ENCODE peak calls at places on chromosomes 12 and 14, in eight cellular contexts. T is PC-3; J is CD8-positive, alpha-beta T cell; Q is prostate gland; I is transverse colon; V is colonic mucosa; W is mammary epithelial cell; F is uterus. Y is an unnamed sample. For H3K4me1, the result is how much of the 10 kb centered on the place peaks cover.

GRCh38 chr12:28349196-28349595 is 158.9 kb downstream of the CCDC91 start:
- DNase-seq in T (no peak), J (no peak), Q (no peak), I (no peak), V (no peak), W (no peak), F (no peak), Y (no peak)

GRCh38 chr12:85277900-85278597 is 2.0 kb upstream of the ALX1 start:
- DNase-seq in T (no peak), J (no peak), Q (no peak), I (peak), V (no peak), W (no peak), F (no peak), Y (no peak)

GRCh38 chr12:16325426-16325825 is 22.0 kb upstream of the MGST1 start:
- DNase-seq in T (no peak), J (no peak), Q (no peak), I (peak), V (peak), W (no peak), F (no peak), Y (no peak)

GRCh38 chr14:73686901-73687300 is 27.3 kb downstream of the PNMA1 start:
- DNase-seq in T (no peak), J (no peak), Q (no peak), I (no peak), V (no peak), W (no peak), F (no peak), Y (no peak)

GRCh38 chr12:79454338-79454777 is 236.4 kb downstream of the PAWR start:
- DNase-seq in T (peak), J (no peak), Q (no peak), I (no peak), V (no peak), W (peak), F (peak), Y (no peak)

GRCh38 chr12:51590347-51591019 is 550 bp upstream of the SCN8A start:
- DNase-seq in T (peak), J (peak), Q (peak), I (peak), V (peak), W (peak), F (peak), Y (peak)

GRCh38 chr14:30994681-30995620 is 30.5 kb upstream of the AP4S1 start:
- DNase-seq in T (peak), J (no peak), Q (no peak), I (no peak), V (no peak), W (peak), F (no peak), Y (no peak)

GRCh38 chr14:31746326-31746725 is 185.1 kb downstream of the NUBPL start:
- DNase-seq in T (no peak), J (no peak), Q (no peak), I (no peak), V (no peak), W (no peak), F (no peak), Y (no peak)

GRCh38 chr14:20757963-20758362 is 10.2 kb upstream of the EDDM3B start:
- DNase-seq in T (no peak), J (no peak), Q (no peak), I (peak), V (peak), W (no peak), F (no peak), Y (peak)

GRCh38 chr14:91396959-91397815 is 20.4 kb downstream of the CCDC88C start:
- DNase-seq in T (no peak), J (no peak), Q (no peak), I (peak), V (peak), W (no peak), F (no peak), Y (no peak)

GRCh38 chr14:87109271-87109670 is 883.7 kb downstream of the GALC start:
- DNase-seq in T (no peak), J (no peak), Q (no peak), I (no peak), V (no peak), W (no peak), F (no peak), Y (no peak)

GRCh38 chr14:90276627-90277367 is 20.4 kb downstream of the PSMC1 start:
- DNase-seq in T (peak), J (no peak), Q (no peak), I (no peak), V (no peak), W (no peak), F (no peak), Y (peak)

GRCh38 chr12:95712269-95712668 is 78.3 kb downstream of the NTN4 start:
- DNase-seq in T (no peak), J (no peak), Q (no peak), I (no peak), V (no peak), W (no peak), F (no peak), Y (no peak)

GRCh38 chr14:90575781-90576180 is 179.0 kb downstream of the CALM1 start:
- DNase-seq in T (no peak), J (no peak), Q (no peak), I (no peak), V (no peak), W (no peak), F (no peak), Y (no peak)

GRCh38 chr12:100128509-100128908 is 14.2 kb downstream of the BLTP3B start:
- DNase-seq in T (peak), J (no peak), Q (no peak), I (peak), V (peak), W (peak), F (peak), Y (no peak)

GRCh38 chr12:63897931-63898330 is 53.4 kb downstream of the SRGAP1 start:
- DNase-seq in T (no peak), J (no peak), Q (no peak), I (no peak), V (no peak), W (no peak), F (no peak), Y (peak)

GRCh38 chr14:100143523-100143922 is 15.9 kb downstream of the DEGS2 start:
- DNase-seq in T (no peak), J (no peak), Q (no peak), I (no peak), V (no peak), W (no peak), F (no peak), Y (no peak)

GRCh38 chr12:8951744-8952143 is 2.3 kb upstream of the M6PR start:
- DNase-seq in T (no peak), J (no peak), Q (no peak), I (no peak), V (no peak), W (no peak), F (no peak), Y (no peak)

GRCh38 chr14:98177551-98177950 is 1094.4 kb downstream of the BCL11B start:
- DNase-seq in T (no peak), J (no peak), Q (no peak), I (no peak), V (no peak), W (no peak), F (no peak), Y (no peak)

GRCh38 chr12:104106965-104107364 is 31.0 kb downstream of the NFYB start:
- DNase-seq in T (no peak), J (no peak), Q (no peak), I (no peak), V (no peak), W (no peak), F (no peak), Y (no peak)

GRCh38 chr14:72613196-72613974 is 280.5 kb downstream of the DPF3 start:
- DNase-seq in T (peak), J (no peak), Q (no peak), I (peak), V (peak), W (no peak), F (peak), Y (peak)

GRCh38 chr12:49916129-49916919 is 12.6 kb upstream of the FAIM2 start:
- DNase-seq in T (no peak), J (no peak), Q (no peak), I (no peak), V (no peak), W (no peak), F (no peak), Y (no peak)

GRCh38 chr12:11209098-11209497 is 22.4 kb upstream of the TAS2R42 start:
- DNase-seq in T (no peak), J (no peak), Q (no peak), I (no peak), V (no peak), W (no peak), F (no peak), Y (no peak)

GRCh38 chr14:53044486-53044885 is 93.6 kb upstream of the FERMT2 start:
- DNase-seq in T (peak), J (no peak), Q (no peak), I (no peak), V (no peak), W (peak), F (no peak), Y (peak)

GRCh38 chr14:39469094-39469710 is 37.0 kb upstream of the FBXO33 start:
- DNase-seq in T (no peak), J (no peak), Q (no peak), I (peak), V (no peak), W (no peak), F (no peak), Y (peak)

GRCh38 chr14:67167420-67168109 is 21.7 kb upstream of the GARIN2 start:
- DNase-seq in T (peak), J (no peak), Q (no peak), I (no peak), V (no peak), W (no peak), F (no peak), Y (no peak)

GRCh38 chr14:31239673-31240072 is 32.1 kb upstream of the HECTD1 start:
- DNase-seq in T (no peak), J (no peak), Q (no peak), I (no peak), V (peak), W (no peak), F (no peak), Y (peak)

GRCh38 chr14:54652188-54652889 is 85.4 kb downstream of the SAMD4A start:
- DNase-seq in T (peak), J (no peak), Q (peak), I (peak), V (peak), W (peak), F (peak), Y (peak)

GRCh38 chr12:93042283-93042682 is 113.2 kb upstream of the EEA1 start:
- DNase-seq in T (no peak), J (no peak), Q (no peak), I (no peak), V (peak), W (no peak), F (no peak), Y (no peak)

GRCh38 chr14:38226366-38226765 is 18.7 kb downstream of the SSTR1 start:
- DNase-seq in T (no peak), J (no peak), Q (no peak), I (no peak), V (no peak), W (no peak), F (no peak), Y (no peak)

GRCh38 chr14:22561661-22562579 is 27.1 kb downstream of the DAD1 start:
- DNase-seq in T (no peak), J (peak), Q (no peak), I (peak), V (no peak), W (no peak), F (no peak), Y (no peak)

GRCh38 chr12:58922849-58923248 is 2.5 kb upstream of the LRIG3 start:
- DNase-seq in T (peak), J (no peak), Q (no peak), I (no peak), V (no peak), W (no peak), F (no peak), Y (no peak)

GRCh38 chr12:100211698-100212097 is 11.1 kb downstream of the ACTR6 start:
- DNase-seq in T (no peak), J (no peak), Q (no peak), I (no peak), V (no peak), W (no peak), F (no peak), Y (no peak)

GRCh38 chr12:68617160-68617926 is 6.6 kb downstream of the RAP1B start:
- DNase-seq in T (peak), J (no peak), Q (no peak), I (no peak), V (no peak), W (peak), F (no peak), Y (peak)

GRCh38 chr14:36773136-36773540 is 111.5 kb downstream of the PAX9 start:
- DNase-seq in T (peak), J (no peak), Q (no peak), I (no peak), V (no peak), W (peak), F (no peak), Y (no peak)

GRCh38 chr12:131872154-131873046 is 22.0 kb upstream of the ULK1 start:
- DNase-seq in T (peak), J (no peak), Q (no peak), I (no peak), V (no peak), W (peak), F (no peak), Y (peak)

GRCh38 chr12:13250416-13250815 is 53.9 kb downstream of the EMP1 start:
- DNase-seq in T (peak), J (no peak), Q (no peak), I (no peak), V (no peak), W (peak), F (no peak), Y (no peak)

GRCh38 chr12:101089271-101089670 is 120.8 kb downstream of the SLC5A8 start:
- DNase-seq in T (no peak), J (no peak), Q (no peak), I (no peak), V (no peak), W (no peak), F (no peak), Y (no peak)

GRCh38 chr12:57046947-57047890 is 2.7 kb downstream of the MYO1A start:
- DNase-seq in T (no peak), J (no peak), Q (no peak), I (no peak), V (no peak), W (no peak), F (no peak), Y (no peak)

GRCh38 chr14:93281937-93282336 is 50.9 kb downstream of the BTBD7 start:
- DNase-seq in T (no peak), J (no peak), Q (no peak), I (no peak), V (no peak), W (no peak), F (no peak), Y (no peak)

DNA sequence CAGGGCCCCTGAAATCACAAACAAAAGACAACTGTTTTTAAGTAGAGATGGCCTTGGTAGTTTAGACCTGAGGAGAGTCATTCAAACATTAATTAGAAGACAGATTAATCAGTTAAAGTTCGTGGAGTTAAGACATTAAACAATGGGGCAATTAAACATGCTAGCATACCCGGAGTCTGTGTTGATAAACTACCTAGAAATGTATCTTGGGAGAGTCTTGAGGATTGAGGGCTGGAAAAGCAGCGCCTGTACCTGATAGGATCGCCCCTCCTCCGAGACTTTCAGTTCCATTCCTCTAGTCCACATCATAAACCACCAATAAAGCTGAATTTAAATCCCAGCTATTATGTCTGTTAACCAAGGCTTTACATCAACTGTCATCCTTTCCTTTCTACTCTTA is 1.0 kb upstream of the KRAS start:
- DNase-seq in T (no peak), J (no peak), Q (no peak), I (no peak), V (no peak), W (no peak), F (no peak), Y (no peak)
- H3K4me1 ChIP-seq in T (under half), J (under half), Q (under half), I (under half), V (under half), W (under half), F (under half), Y (under half)

DNA sequence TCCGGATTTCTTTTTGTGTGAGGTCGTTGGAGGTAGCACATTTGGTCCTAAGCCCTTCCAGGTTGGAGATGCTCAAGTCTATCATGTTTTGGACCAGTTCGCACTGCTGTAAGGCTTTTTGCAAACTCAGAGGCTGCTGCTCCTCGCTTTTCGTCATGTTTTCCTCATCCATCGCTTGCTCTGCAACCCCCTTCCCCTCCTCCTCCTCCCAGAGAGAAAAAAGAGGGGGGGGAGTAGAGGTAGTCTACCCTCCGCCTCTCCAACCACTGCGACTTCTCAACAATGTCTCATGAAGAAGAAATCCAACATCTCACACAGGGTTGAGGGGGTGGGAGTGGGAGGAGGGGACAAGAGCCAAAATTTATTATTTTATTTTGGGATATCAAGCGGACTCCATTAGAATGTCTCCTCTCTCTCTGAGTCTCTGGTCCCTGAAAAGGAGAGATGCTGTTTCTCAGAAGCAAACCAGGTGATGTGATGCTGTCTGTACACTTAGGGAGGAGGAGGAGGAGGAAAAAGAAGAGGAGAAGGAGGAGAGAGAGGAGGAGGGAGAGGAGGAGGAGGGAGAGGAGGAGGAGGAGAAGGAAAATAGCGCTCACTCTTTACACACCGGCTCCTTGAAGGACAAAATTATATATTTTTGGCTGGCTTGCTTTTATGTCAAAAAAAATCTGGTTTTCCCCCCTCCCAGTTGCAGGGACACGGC is 553 bp downstream of the KSR2 start:
- DNase-seq in T (no peak), J (no peak), Q (no peak), I (no peak), V (no peak), W (no peak), F (no peak), Y (no peak)
- H3K4me3 ChIP-seq in T (peak), J (peak), Q (peak), I (peak), V (peak), W (peak), F (no peak), Y (peak)

GRCh38 chr12:128381537-128381936 is 114.6 kb downstream of the TMEM132C start:
- DNase-seq in T (no peak), J (no peak), Q (no peak), I (no peak), V (no peak), W (no peak), F (no peak), Y (peak)
- H3K27ac ChIP-seq in T (no peak), J (no peak), Q (no peak), I (no peak), V (no peak), W (no peak), F (no peak), Y (no peak)

DNA sequence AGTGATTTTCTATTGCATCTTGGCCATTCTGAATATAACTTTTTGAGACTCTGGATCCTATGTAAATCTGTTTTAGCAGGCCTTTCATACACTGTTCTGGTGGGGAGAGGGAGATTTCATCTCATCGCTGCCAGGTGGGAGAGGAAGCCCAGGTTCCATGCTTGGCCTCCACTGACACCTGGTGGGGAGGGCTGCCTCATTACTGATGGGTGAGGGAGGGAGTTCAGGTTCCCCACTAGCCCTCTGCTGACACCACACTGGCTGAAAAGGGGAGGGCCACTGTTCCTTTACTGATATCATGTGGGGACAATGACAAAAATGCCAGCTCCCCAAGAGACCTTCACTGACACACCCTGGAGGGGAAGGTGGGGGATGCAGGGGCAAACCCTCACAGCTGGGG is 2.4 kb upstream of the GALNT8 start:
- DNase-seq in T (no peak), J (no peak), Q (no peak), I (no peak), V (no peak), W (no peak), F (no peak), Y (no peak)
- H3K4me1 ChIP-seq in T (under half), J (under half), Q (under half), I (under half), V (under half), W (under half), F (under half), Y (under half)

GRCh38 chr14:105527381-105528196 is 1.2 kb downstream of the TMEM121 start:
- DNase-seq in T (no peak), J (no peak), Q (no peak), I (no peak), V (no peak), W (no peak), F (no peak), Y (no peak)

GRCh38 chr14:105529506-105530445 is 3.4 kb downstream of the TMEM121 start:
- DNase-seq in T (no peak), J (no peak), Q (no peak), I (peak), V (no peak), W (no peak), F (no peak), Y (no peak)

GRCh38 chr14:105526781-105527380 is 498 bp downstream of the TMEM121 start:
- DNase-seq in T (no peak), J (no peak), Q (no peak), I (no peak), V (no peak), W (no peak), F (no peak), Y (no peak)

GRCh38 chr14:105528859-105529505 is 2.6 kb downstream of the TMEM121 start:
- DNase-seq in T (no peak), J (no peak), Q (no peak), I (no peak), V (no peak), W (no peak), F (no peak), Y (no peak)

DNA sequence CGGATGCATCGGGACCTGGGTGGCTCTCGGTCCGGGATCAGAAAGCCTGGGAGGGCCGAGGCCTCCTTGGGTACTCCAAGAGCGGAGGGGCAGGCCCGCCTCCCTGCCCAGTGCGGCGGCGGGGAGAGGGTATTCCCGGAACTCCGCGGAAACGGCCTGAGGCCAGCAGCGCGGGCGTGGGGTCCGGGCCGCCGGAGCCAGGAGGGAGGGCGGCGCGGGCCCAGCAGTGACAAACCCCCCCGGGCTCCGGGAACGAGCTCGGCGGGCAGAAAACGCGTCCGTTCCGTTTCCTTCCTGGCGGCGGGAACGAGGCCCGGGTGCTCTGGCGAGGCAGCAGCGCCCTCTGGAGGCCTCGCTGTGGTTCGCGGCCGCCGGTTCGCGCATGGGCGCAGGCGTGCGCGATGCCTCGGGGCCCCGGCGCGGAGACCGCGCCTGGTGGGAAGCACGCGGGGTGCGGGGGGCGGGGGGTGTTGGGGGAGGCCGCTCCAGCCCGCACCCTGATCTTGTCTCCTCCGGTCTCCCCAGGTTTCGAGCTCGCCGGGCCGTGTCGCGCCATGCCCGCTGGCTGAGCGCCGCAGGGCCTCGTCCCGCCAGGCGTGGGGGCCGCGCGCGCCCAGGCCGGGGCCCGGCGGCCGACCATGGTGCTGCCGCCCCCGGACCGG is 1.9 kb downstream of the TMEM121 start:
- DNase-seq in T (peak), J (peak), Q (peak), I (peak), V (peak), W (peak), F (peak), Y (peak)
- H3K4me3 ChIP-seq in T (peak), J (peak), Q (peak), I (peak), V (peak), W (peak), F (peak), Y (no peak)

GRCh38 chr12:98721204-98721702 is 76.2 kb downstream of the APAF1 start:
- DNase-seq in T (no peak), J (no peak), Q (no peak), I (no peak), V (no peak), W (no peak), F (no peak), Y (no peak)
- H3K27ac ChIP-seq in T (no peak), J (no peak), Q (no peak), I (no peak), V (no peak), W (no peak), F (no peak), Y (no peak)

GRCh38 chr14:69687963-69688649 is 76.7 kb downstream of the SUSD6 start:
- DNase-seq in T (no peak), J (no peak), Q (no peak), I (no peak), V (no peak), W (no peak), F (no peak), Y (no peak)
- H3K4me1 ChIP-seq in T (under half), J (under half), Q (under half), I (under half), V (under half), W (under half), F (under half), Y (under half)

Y was measured in cardiac muscle cell.